ENCODE peak calls at places on chromosomes 1 and 21, in eight cellular contexts. X is heart left ventricle; O is IMR-90; R is mammary epithelial cell; E is pancreas; Q is tibial nerve; A is CD8-positive, alpha-beta T cell; U is Panc1. Z is an unnamed sample. For H3K4me1 and H3K27me3, the result is how much of the 10 kb centered on the place peaks cover.

GRCh38 chr1:160416369-160416768 is 16.0 kb downstream of the VANGL2 start:
- DNase-seq in X (no peak), O (peak), R (peak), E (no peak), Q (no peak), A (no peak), U (no peak), Z (peak)

GRCh38 chr1:161324020-161324419 is 9.8 kb downstream of the SDHC start:
- DNase-seq in X (no peak), O (no peak), R (no peak), E (no peak), Q (no peak), A (no peak), U (no peak), Z (no peak)

GRCh38 chr1:44786138-44786840 is 1.7 kb downstream of the BEST4 start:
- DNase-seq in X (peak), O (peak), R (peak), E (peak), Q (no peak), A (peak), U (no peak), Z (no peak)

GRCh38 chr1:95532335-95532734 is 298.3 kb downstream of the RWDD3 start:
- DNase-seq in X (no peak), O (no peak), R (no peak), E (no peak), Q (no peak), A (no peak), U (no peak), Z (no peak)

GRCh38 chr1:160460683-160461287 is 60.4 kb downstream of the VANGL2 start:
- DNase-seq in X (no peak), O (no peak), R (no peak), E (no peak), Q (no peak), A (no peak), U (no peak), Z (no peak)

GRCh38 chr1:175673236-175674150 is 69.9 kb downstream of the TNR start:
- DNase-seq in X (no peak), O (no peak), R (peak), E (no peak), Q (no peak), A (no peak), U (no peak), Z (no peak)

GRCh38 chr1:175072131-175072941 is 4.7 kb downstream of the TNN start:
- DNase-seq in X (peak), O (peak), R (peak), E (no peak), Q (no peak), A (no peak), U (no peak), Z (no peak)

GRCh38 chr1:234841710-234842231 is 231.8 kb upstream of the IRF2BP2 start:
- DNase-seq in X (peak), O (peak), R (no peak), E (no peak), Q (no peak), A (no peak), U (no peak), Z (no peak)

GRCh38 chr1:161381707-161382106 is 14.0 kb upstream of the CFAP126 start:
- DNase-seq in X (no peak), O (peak), R (no peak), E (no peak), Q (no peak), A (no peak), U (no peak), Z (no peak)

GRCh38 chr1:96845464-96845863 is 123.9 kb downstream of the PTBP2 start:
- DNase-seq in X (no peak), O (no peak), R (peak), E (peak), Q (no peak), A (no peak), U (peak), Z (no peak)

GRCh38 chr1:168903237-168903830 is 174.3 kb upstream of the DPT start:
- DNase-seq in X (no peak), O (no peak), R (peak), E (no peak), Q (no peak), A (no peak), U (no peak), Z (no peak)

GRCh38 chr1:230067871-230068814 is 1.1 kb downstream of the GALNT2 start:
- DNase-seq in X (peak), O (no peak), R (peak), E (no peak), Q (no peak), A (no peak), U (no peak), Z (no peak)

GRCh38 chr1:202932476-202932875 is 5.4 kb upstream of the KLHL12 start:
- DNase-seq in X (no peak), O (no peak), R (no peak), E (no peak), Q (no peak), A (no peak), U (no peak), Z (no peak)

GRCh38 chr21:45963225-45963555 is 18.4 kb upstream of the COL6A1 start:
- DNase-seq in X (no peak), O (peak), R (no peak), E (no peak), Q (no peak), A (no peak), U (no peak), Z (no peak)

GRCh38 chr1:7427066-7427465 is 344.0 kb upstream of the VAMP3 start:
- DNase-seq in X (no peak), O (peak), R (no peak), E (no peak), Q (no peak), A (no peak), U (no peak), Z (no peak)

GRCh38 chr1:205971082-205971481 is 27.8 kb upstream of the SLC26A9 start:
- DNase-seq in X (no peak), O (no peak), R (no peak), E (no peak), Q (no peak), A (no peak), U (no peak), Z (no peak)

GRCh38 chr1:89844236-89844807 is 23.5 kb downstream of the LRRC8D start:
- DNase-seq in X (no peak), O (peak), R (peak), E (no peak), Q (no peak), A (no peak), U (no peak), Z (no peak)

GRCh38 chr1:12433323-12434053 is 184.5 kb downstream of the DHRS3 start:
- DNase-seq in X (peak), O (peak), R (no peak), E (peak), Q (no peak), A (no peak), U (no peak), Z (peak)

DNA sequence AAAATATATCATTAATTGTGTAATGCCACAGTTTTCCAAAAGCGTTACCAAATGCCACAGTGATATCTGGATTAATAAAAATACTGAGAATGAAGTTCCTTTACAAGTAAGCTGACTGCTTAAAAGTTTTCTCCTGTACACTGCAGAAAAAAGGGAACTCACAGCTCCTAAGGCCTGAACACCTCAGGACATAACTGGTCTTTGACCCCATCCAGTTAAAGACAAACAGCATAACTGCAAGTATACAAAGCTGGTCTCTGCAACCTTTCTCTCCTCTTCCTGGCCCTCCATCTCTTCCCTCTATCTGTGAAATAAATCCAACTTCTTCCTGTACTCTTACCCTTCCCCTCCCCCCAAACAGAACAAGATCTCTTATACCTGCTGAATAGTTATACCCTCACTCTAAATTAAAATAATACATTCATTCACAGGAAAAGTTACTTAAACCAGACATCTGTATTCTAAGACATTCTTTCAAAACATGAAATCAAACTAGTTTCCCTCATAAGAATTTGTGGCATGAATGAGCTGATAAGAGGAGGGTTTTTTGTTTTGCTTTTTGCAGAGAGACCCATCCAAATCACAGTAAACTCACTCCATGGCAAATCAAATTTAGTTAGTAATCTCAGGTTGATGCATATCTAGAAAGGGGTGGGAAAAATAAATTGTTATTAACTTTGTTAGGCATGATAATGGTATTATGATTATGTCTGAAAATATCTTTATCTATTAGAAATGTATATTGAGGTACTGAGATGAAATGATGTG is 2.9 kb downstream of the DIPK1A start:
- DNase-seq in X (no peak), O (no peak), R (no peak), E (no peak), Q (no peak), A (no peak), U (no peak), Z (no peak)
- H3K4me1 ChIP-seq in X (under half), O (under half), R (under half), E (under half), Q (under half), A (under half), U (under half), Z (under half)

DNA sequence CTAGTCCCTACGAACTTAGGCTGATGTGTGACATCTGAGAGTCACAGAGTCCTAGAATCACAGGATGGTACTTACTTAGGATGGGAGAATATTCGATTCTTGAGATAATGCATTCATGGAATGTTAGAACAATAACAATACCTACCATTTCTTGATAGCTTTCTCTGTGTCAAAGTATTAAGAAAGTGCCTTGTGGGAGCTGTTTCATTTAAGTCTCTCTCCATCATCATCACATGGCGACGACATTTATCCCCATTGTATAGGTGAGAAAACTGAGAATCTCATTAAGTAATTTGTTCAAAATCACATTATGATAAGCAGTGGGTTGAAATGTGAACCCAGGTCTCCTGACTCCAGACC is 270.7 kb downstream of the TRABD2B start:
- DNase-seq in X (no peak), O (no peak), R (no peak), E (no peak), Q (no peak), A (no peak), U (no peak), Z (no peak)
- TF ChIP-seq CTCF in X (no peak), O (no peak), R (no peak), E (no peak), Q (no peak), A (no peak), U (peak), Z (no peak)

GRCh38 chr1:46517932-46518498 is 28.4 kb downstream of the DMBX1 start:
- DNase-seq in X (no peak), O (no peak), R (no peak), E (no peak), Q (no peak), A (no peak), U (no peak), Z (no peak)
- H3K27me3 ChIP-seq in X (under half), O (under half), R (under half), E (under half), Q (under half), A (under half), U (under half), Z (under half)

GRCh38 chr1:17123196-17124045 is 4.2 kb upstream of the PADI2 start:
- DNase-seq in X (no peak), O (no peak), R (no peak), E (no peak), Q (no peak), A (no peak), U (no peak), Z (no peak)
- H3K4me1 ChIP-seq in X (under half), O (under half), R (under half), E (under half), Q (under half), A (under half), U (under half), Z (under half)

GRCh38 chr1:26190373-26190987 is at the start of gene CATSPER4:
- DNase-seq in X (no peak), O (no peak), R (peak), E (no peak), Q (no peak), A (no peak), U (no peak), Z (peak)
- TF ChIP-seq CTCF in X (no peak), O (peak), R (no peak), E (no peak), Q (peak), A (no peak), U (no peak), Z (peak)

GRCh38 chr1:157983787-157984186 is 9.7 kb upstream of the KIRREL1 start:
- DNase-seq in X (no peak), O (no peak), R (no peak), E (no peak), Q (no peak), A (no peak), U (no peak), Z (no peak)

GRCh38 chr1:157988002-157988401 is 5.4 kb upstream of the KIRREL1 start:
- DNase-seq in X (no peak), O (no peak), R (no peak), E (no peak), Q (no peak), A (no peak), U (no peak), Z (no peak)

GRCh38 chr1:157982111-157982510 is 11.3 kb upstream of the KIRREL1 start:
- DNase-seq in X (no peak), O (no peak), R (no peak), E (no peak), Q (no peak), A (no peak), U (no peak), Z (no peak)

GRCh38 chr1:157985473-157985872 is 8.0 kb upstream of the KIRREL1 start:
- DNase-seq in X (no peak), O (no peak), R (no peak), E (no peak), Q (no peak), A (no peak), U (no peak), Z (no peak)

DNA sequence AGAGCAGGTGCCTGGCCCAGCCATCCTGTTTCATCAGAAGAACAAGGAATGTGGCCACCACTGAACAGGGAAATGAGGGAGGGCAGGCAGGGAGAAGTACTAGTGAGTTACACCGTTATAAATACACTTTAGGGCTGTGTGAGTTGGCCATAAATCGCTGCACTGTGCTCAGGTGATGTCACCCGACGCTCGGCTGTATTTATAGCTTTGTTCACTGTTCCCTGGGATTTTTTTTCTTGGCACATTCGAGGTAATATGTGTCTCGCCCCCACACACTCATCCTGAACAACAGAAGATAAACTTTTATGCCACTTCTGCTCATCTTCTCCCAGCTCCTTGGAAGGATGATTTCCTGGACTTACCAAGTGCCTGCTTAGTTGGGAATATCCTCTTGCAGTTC is 9.0 kb upstream of the KIRREL1 start:
- DNase-seq in X (no peak), O (no peak), R (no peak), E (no peak), Q (no peak), A (no peak), U (no peak), Z (no peak)
- H3K27me3 ChIP-seq in X (under half), O (half or more), R (under half), E (under half), Q (under half), A (under half), U (under half), Z (under half)

DNA sequence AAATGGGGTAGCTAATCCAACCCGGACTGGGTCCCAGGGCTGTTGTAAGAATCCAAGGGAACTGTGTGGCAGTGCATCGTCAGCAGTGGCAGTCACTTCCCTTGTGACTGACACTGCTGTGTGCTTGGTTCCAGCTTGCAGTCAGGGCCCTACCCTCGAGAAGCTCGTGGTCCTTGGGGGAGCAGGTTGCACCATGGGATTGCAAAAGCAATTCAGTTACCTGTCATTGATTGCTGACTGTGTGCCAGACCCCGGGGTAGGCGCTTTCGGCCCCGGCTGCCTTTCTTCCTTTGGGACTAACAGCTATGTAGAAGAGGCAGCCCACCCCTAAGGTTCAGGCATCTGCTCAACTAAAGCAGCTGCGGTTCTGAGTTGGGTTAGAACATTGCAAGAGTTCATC is 2.9 kb downstream of the PTPRF start:
- DNase-seq in X (no peak), O (no peak), R (no peak), E (no peak), Q (no peak), A (no peak), U (no peak), Z (no peak)
- H3K4me1 ChIP-seq in X (under half), O (under half), R (under half), E (under half), Q (under half), A (under half), U (under half), Z (under half)

GRCh38 chr1:176866011-176866410 is 298.5 kb downstream of the ASTN1 start:
- DNase-seq in X (no peak), O (no peak), R (peak), E (no peak), Q (no peak), A (no peak), U (no peak), Z (no peak)

GRCh38 chr1:176863613-176864012 is 300.9 kb downstream of the ASTN1 start:
- DNase-seq in X (no peak), O (no peak), R (no peak), E (no peak), Q (no peak), A (no peak), U (no peak), Z (no peak)

GRCh38 chr1:176864211-176864610 is 300.3 kb downstream of the ASTN1 start:
- DNase-seq in X (no peak), O (no peak), R (no peak), E (no peak), Q (no peak), A (no peak), U (no peak), Z (no peak)

GRCh38 chr1:176869577-176869976 is 294.9 kb downstream of the ASTN1 start:
- DNase-seq in X (peak), O (no peak), R (no peak), E (no peak), Q (no peak), A (no peak), U (no peak), Z (no peak)
- TF ChIP-seq CTCF in X (no peak), O (no peak), R (no peak), E (no peak), Q (no peak), A (no peak), U (no peak), Z (no peak)

GRCh38 chr1:36845802-36846201 is 188.5 kb downstream of the GRIK3 start:
- DNase-seq in X (no peak), O (no peak), R (no peak), E (no peak), Q (no peak), A (no peak), U (no peak), Z (no peak)
- H3K27me3 ChIP-seq in X (under half), O (under half), R (under half), E (under half), Q (under half), A (under half), U (under half), Z (under half)

DNA sequence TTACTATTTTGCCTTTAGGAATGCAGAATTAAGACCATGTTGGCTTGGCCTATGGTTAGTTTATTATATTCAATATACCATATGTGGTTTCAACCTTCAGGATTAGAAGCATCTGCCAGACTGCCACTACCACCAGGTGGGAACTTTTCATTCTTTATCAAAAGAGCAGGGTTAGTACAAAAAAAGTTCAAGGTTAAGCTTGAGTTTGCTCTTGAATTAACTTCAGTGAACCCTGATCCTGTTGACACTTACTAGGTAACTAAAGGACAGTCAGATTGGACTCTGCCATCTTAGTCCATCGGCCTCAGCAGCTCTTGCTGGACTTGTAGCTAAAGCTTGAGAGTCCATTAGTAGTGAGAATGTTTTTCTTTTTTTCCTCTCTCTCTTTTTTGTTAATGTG is 22.1 kb downstream of the CLIC4 start:
- DNase-seq in X (no peak), O (no peak), R (no peak), E (no peak), Q (no peak), A (no peak), U (no peak), Z (no peak)
- H3K4me1 ChIP-seq in X (under half), O (under half), R (under half), E (under half), Q (half or more), A (under half), U (under half), Z (under half)

Z was measured in Caco-2.